ENCODE peak calls at places on chromosomes 5 and 9, in seven cellular contexts. A, B, D, Y, X, G and U are unnamed samples.
A peak's percentile ranks its signal among the peaks of the same experiment; 100 is the strongest.

GRCh38 chr5:34675857-34676256 is 19.7 kb downstream of the RAI14 start:
- DNase-seq in A (no peak), D (peak; percentile 55), B (no peak), G (no peak), Y (no peak), X (no peak), U (no peak)

GRCh38 chr9:85425153-85425611 is 316.6 kb downstream of the AGTPBP1 start:
- DNase-seq in G (peak; percentile 69), Y (peak; percentile 91), D (peak; percentile 9), B (peak; percentile 30), X (peak; percentile 40), A (peak; percentile 41), U (no peak)

GRCh38 chr5:106097308-106097707 is 1573.4 kb downstream of the EFNA5 start:
- DNase-seq in Y (no peak), B (no peak), G (no peak), X (no peak), A (no peak), D (peak; percentile 76), U (no peak)

GRCh38 chr9:20811872-20812271 is 127.8 kb downstream of the FOCAD start:
- DNase-seq in X (no peak), Y (no peak), D (peak; percentile 74), B (no peak), G (no peak), A (no peak), U (no peak)

GRCh38 chr9:103037508-103038477 is 42.7 kb downstream of the CYLC2 start:
- DNase-seq in G (no peak), A (peak; percentile 17), Y (no peak), X (no peak), D (peak; percentile 20), B (no peak), U (no peak)

GRCh38 chr5:15010936-15011335 is 139.4 kb upstream of the ANKH start:
- DNase-seq in X (no peak), D (peak; percentile 25), A (no peak), B (no peak), Y (no peak), G (no peak), U (no peak)

GRCh38 chr5:74288448-74289109 is 351.9 kb downstream of the ENC1 start:
- DNase-seq in B (no peak), D (peak; percentile 71), X (no peak), G (no peak), A (no peak), Y (no peak), U (peak; percentile 31)

GRCh38 chr9:12884736-12885395 is 110.0 kb downstream of the LURAP1L start:
- DNase-seq in A (no peak), B (no peak), X (no peak), Y (no peak), G (no peak), D (peak; percentile 87), U (no peak)

GRCh38 chr9:104983491-104983890 is 55.5 kb upstream of the ABCA1 start:
- DNase-seq in G (no peak), B (no peak), A (no peak), D (no peak), X (no peak), Y (no peak), U (no peak)